ENCODE peak calls at places on chromosomes 2 and 18, in four cellular contexts. Z is iris pigment epithelial cell; V is activated naive CD4-positive, alpha-beta T cell treated with anti-CD3 and anti-CD28 coated beads, Interleukin-2, amount 50 U/mL, for 16 hours; X is naive thymus-derived CD8-positive, alpha-beta T cell. T is an unnamed sample.

GRCh38 chr2:179954026-179954425 is 53.1 kb downstream of the CWC22 start:
- DNase-seq in Z (no peak), V (no peak), X (no peak), T (no peak)

GRCh38 chr2:8563814-8564474 is 117.9 kb upstream of the ID2 start:
- DNase-seq in Z (no peak), V (no peak), X (peak), T (no peak)

GRCh38 chr2:162938387-162938786 is 99.8 kb upstream of the KCNH7 start:
- DNase-seq in Z (no peak), V (no peak), X (no peak), T (no peak)

GRCh38 chr2:241902357-241902991 is 32.9 kb downstream of the RTP5 start:
- DNase-seq in Z (no peak), V (no peak), X (no peak), T (no peak)

GRCh38 chr18:58886864-58887612 is 22.4 kb downstream of the ZNF532 start:
- DNase-seq in Z (no peak), V (no peak), X (no peak), T (no peak)

GRCh38 chr2:41781082-41781481 is 266.7 kb upstream of the PKDCC start:
- DNase-seq in Z (no peak), V (no peak), X (no peak), T (no peak)

GRCh38 chr18:5543854-5544389 is at the start of gene EPB41L3:
- DNase-seq in Z (peak), V (no peak), X (no peak), T (no peak)

GRCh38 chr2:128299628-128300027 is 19.0 kb downstream of the HS6ST1 start:
- DNase-seq in Z (no peak), V (no peak), X (no peak), T (no peak)

GRCh38 chr2:234373060-234373459 is 123.8 kb downstream of the ARL4C start:
- DNase-seq in Z (no peak), V (peak), X (peak), T (no peak)

GRCh38 chr2:9236867-9237266 is 30.3 kb downstream of the ASAP2 start:
- DNase-seq in Z (no peak), V (no peak), X (no peak), T (no peak)

GRCh38 chr2:134639265-134639664 is 79.5 kb downstream of the TMEM163 start:
- DNase-seq in Z (no peak), V (no peak), X (no peak), T (no peak)

GRCh38 chr2:11744631-11745394 is 1.6 kb upstream of the LPIN1 start:
- DNase-seq in Z (peak), V (no peak), X (peak), T (no peak)

GRCh38 chr2:204205082-204205481 is 268.5 kb downstream of the ICOS start:
- DNase-seq in Z (no peak), V (no peak), X (no peak), T (no peak)

GRCh38 chr18:13220326-13220991 is 1.9 kb downstream of the LDLRAD4 start:
- DNase-seq in Z (no peak), V (no peak), X (no peak), T (no peak)

GRCh38 chr2:241788572-241788971 is 11.9 kb downstream of the GAL3ST2 start:
- DNase-seq in Z (no peak), V (peak), X (no peak), T (no peak)

GRCh38 chr18:13496691-13497281 is 229.6 kb downstream of the FAM210A start:
- DNase-seq in Z (no peak), V (no peak), X (no peak), T (no peak)

GRCh38 chr2:114025030-114025429 is 135.1 kb downstream of the ACTR3 start:
- DNase-seq in Z (no peak), V (no peak), X (no peak), T (no peak)

GRCh38 chr2:88077076-88077475 is 9.5 kb downstream of the SMYD1 start:
- DNase-seq in Z (no peak), V (no peak), X (no peak), T (no peak)

GRCh38 chr18:39675358-39675757 is 2109.8 kb upstream of the CELF4 start:
- DNase-seq in Z (peak), V (no peak), X (no peak), T (no peak)

GRCh38 chr18:6363216-6363615 is 51.5 kb downstream of the L3MBTL4 start:
- DNase-seq in Z (no peak), V (no peak), X (no peak), T (no peak)

GRCh38 chr18:28177828-28178635 is 1.1 kb upstream of the CDH2 start:
- DNase-seq in Z (peak), V (no peak), X (no peak), T (no peak)

GRCh38 chr2:201858781-201859180 is 52.4 kb downstream of the CDK15 start:
- DNase-seq in Z (peak), V (peak), X (no peak), T (no peak)

GRCh38 chr18:5510109-5510846 is 33.5 kb downstream of the EPB41L3 start:
- DNase-seq in Z (peak), V (no peak), X (no peak), T (no peak)

GRCh38 chr2:219576505-219577388 is 4.6 kb downstream of the INHA start:
- DNase-seq in Z (no peak), V (no peak), X (no peak), T (no peak)

GRCh38 chr2:219358170-219359075 is 25.9 kb upstream of the RESP18 start:
- DNase-seq in Z (no peak), V (no peak), X (no peak), T (no peak)

GRCh38 chr2:230958803-230959756 is 34.0 kb upstream of the GPR55 start:
- DNase-seq in Z (no peak), V (no peak), X (no peak), T (no peak)

GRCh38 chr2:115234707-115235106 is 792.3 kb downstream of the DPP10 start:
- DNase-seq in Z (no peak), V (no peak), X (no peak), T (no peak)

GRCh38 chr2:42775812-42776211 is 11.9 kb upstream of the OXER1 start:
- DNase-seq in Z (no peak), V (no peak), X (no peak), T (no peak)

GRCh38 chr2:71776227-71776626 is 322.9 kb downstream of the DYSF start:
- DNase-seq in Z (no peak), V (no peak), X (no peak), T (no peak)

GRCh38 chr18:46477425-46478011 is 179.5 kb downstream of the LOXHD1 start:
- DNase-seq in Z (no peak), V (no peak), X (no peak), T (no peak)

GRCh38 chr2:159904127-159904564 is 106.1 kb upstream of the CD302 start:
- DNase-seq in Z (no peak), V (peak), X (peak), T (peak)

GRCh38 chr2:76599732-76600368 is 889.1 kb upstream of the GCFC2 start:
- DNase-seq in Z (peak), V (no peak), X (no peak), T (no peak)

GRCh38 chr2:56448999-56449431 is 265.2 kb downstream of the CCDC85A start:
- DNase-seq in Z (no peak), V (no peak), X (no peak), T (no peak)

GRCh38 chr2:15747698-15748471 is 156.2 kb downstream of the DDX1 start:
- DNase-seq in Z (no peak), V (no peak), X (no peak), T (no peak)

GRCh38 chr18:39863916-39864315 is 2091.1 kb upstream of the PIK3C3 start:
- DNase-seq in Z (no peak), V (no peak), X (no peak), T (no peak)

GRCh38 chr2:25714740-25715139 is 41.4 kb upstream of the DTNB start:
- DNase-seq in Z (peak), V (no peak), X (no peak), T (no peak)

GRCh38 chr2:235492850-235493344 is 946 bp upstream of the AGAP1 start:
- DNase-seq in Z (peak), V (no peak), X (no peak), T (no peak)

GRCh38 chr2:25460261-25460905 is 118.7 kb upstream of the DNMT3A start:
- DNase-seq in Z (no peak), V (no peak), X (no peak), T (no peak)